ENCODE peak calls at places on chromosomes 7 and 10, in four cellular contexts. F is heart left ventricle, W is ovary, Z is GM12865. C is an unnamed sample.

GRCh38 chr10:91296471-91296870 is 76.0 kb downstream of the PCGF5 start:
- DNase-seq in F (no peak), W (no peak), Z (peak; percentile 30), C (no peak)

GRCh38 chr7:150324366-150324961 is 1.1 kb upstream of the ACTR3C start:
- DNase-seq in F (no peak), W (no peak), Z (no peak), C (no peak)

GRCh38 chr7:112053405-112054069 is 152.7 kb downstream of the DOCK4 start:
- DNase-seq in F (no peak), W (no peak), Z (no peak), C (no peak)

GRCh38 chr7:41384418-41384817 is 318.5 kb downstream of the INHBA start:
- DNase-seq in F (no peak), W (no peak), Z (no peak), C (no peak)

GRCh38 chr10:71946700-71947099 is 17.5 kb upstream of the CHST3 start:
- DNase-seq in F (no peak), W (no peak), Z (no peak), C (no peak)

GRCh38 chr10:96170212-96170611 is 40.1 kb downstream of the ZNF518A start:
- DNase-seq in F (no peak), W (no peak), Z (no peak), C (no peak)

GRCh38 chr10:88238515-88238914 is 344.6 kb downstream of the RNLS start:
- DNase-seq in F (no peak), W (no peak), Z (no peak), C (no peak)

GRCh38 chr7:93921607-93922446 is at the start of gene GNG11:
- DNase-seq in F (peak; percentile 88), W (peak; percentile 88), Z (peak; percentile 58), C (no peak)

GRCh38 chr7:134935701-134936100 is 50.6 kb upstream of the AGBL3 start:
- DNase-seq in F (no peak), W (no peak), Z (no peak), C (peak; percentile 23)

GRCh38 chr7:137625197-137625596 is 221.6 kb downstream of the DGKI start:
- DNase-seq in F (no peak), W (no peak), Z (no peak), C (no peak)

GRCh38 chr10:7475954-7476353 is 65.1 kb upstream of the SFMBT2 start:
- DNase-seq in F (no peak), W (peak; percentile 42), Z (no peak), C (no peak)

GRCh38 chr7:96199421-96199820 is 122.5 kb downstream of the SLC25A13 start:
- DNase-seq in F (no peak), W (no peak), Z (no peak), C (no peak)

GRCh38 chr7:128829391-128830166 is 627 bp upstream of the FLNC start:
- DNase-seq in F (peak; percentile 71), W (peak; percentile 63), Z (no peak), C (no peak)

GRCh38 chr7:28755255-28755654 is 202.9 kb downstream of the TRIL start:
- DNase-seq in F (no peak), W (no peak), Z (no peak), C (no peak)

GRCh38 chr10:30691601-30692015 is 62.1 kb upstream of the LYZL2 start:
- DNase-seq in F (no peak), W (no peak), Z (no peak), C (no peak)

GRCh38 chr7:73442222-73442902 is 8.8 kb downstream of the FZD9 start:
- DNase-seq in F (no peak), W (no peak), Z (no peak), C (no peak)

GRCh38 chr10:11511325-11511724 is 100.1 kb downstream of the USP6NL start:
- DNase-seq in F (no peak), W (no peak), Z (no peak), C (peak; percentile 13)

GRCh38 chr7:103833401-103833800 is 156.1 kb downstream of the RELN start:
- DNase-seq in F (no peak), W (no peak), Z (no peak), C (no peak)

GRCh38 chr7:23100697-23101096 is 4.9 kb upstream of the KLHL7 start:
- DNase-seq in F (no peak), W (no peak), Z (no peak), C (no peak)

GRCh38 chr10:31242902-31243301 is 76.1 kb upstream of the ZEB1 start:
- DNase-seq in F (peak; percentile 69), W (no peak), Z (peak; percentile 59), C (peak; percentile 80)